ENCODE peak calls at places on chromosomes 11 and 22, in ten cellular contexts. F is fibroblast of pulmonary artery; O is breast epithelium; B is Calu3; E is NCI-H1092 treated with DMSO at 0.1 percent for 48 hours; H is DMS 273 treated with DMSO at 0.1 percent for 48 hours; S is stimulated activated CD4-positive, alpha-beta T cell treated with anti-CD3 and anti-CD28 coated beads, Interleukin-1b, Interleukin-23, amount 100 ng/mL, for 24 hours; G is T follicular helper cell; W is HFF-Myc; I is NCI-H345. M is an unnamed sample.

GRCh38 chr11:120539681-120540369 is 28.3 kb downstream of the GRIK4 start:
- DNase-seq in F (no peak), O (no peak), B (no peak), E (peak), H (no peak), S (no peak), G (no peak), W (no peak), I (peak), M (no peak)

GRCh38 chr11:71199226-71199815 is 53.1 kb downstream of the SHANK2 start:
- DNase-seq in F (no peak), O (no peak), B (no peak), E (no peak), H (no peak), S (no peak), G (no peak), W (no peak), I (no peak), M (no peak)

GRCh38 chr11:60937144-60937527 is 12.9 kb downstream of the TMEM132A start:
- DNase-seq in F (peak), O (no peak), B (no peak), E (no peak), H (no peak), S (no peak), G (no peak), W (no peak), I (no peak), M (no peak)

GRCh38 chr11:68680541-68681231 is 3.7 kb upstream of the GAL start:
- DNase-seq in F (no peak), O (no peak), B (no peak), E (no peak), H (no peak), S (no peak), G (no peak), W (no peak), I (no peak), M (no peak)

GRCh38 chr11:102924851-102925380 is 30.6 kb downstream of the MMP13 start:
- DNase-seq in F (no peak), O (no peak), B (no peak), E (no peak), H (no peak), S (no peak), G (no peak), W (peak), I (no peak), M (no peak)

GRCh38 chr11:31045335-31045734 is 324.2 kb downstream of the DCDC1 start:
- DNase-seq in F (peak), O (no peak), B (no peak), E (peak), H (no peak), S (no peak), G (no peak), W (no peak), I (peak), M (peak)

GRCh38 chr11:45110562-45110961 is 35.9 kb upstream of the PRDM11 start:
- DNase-seq in F (peak), O (no peak), B (peak), E (peak), H (no peak), S (no peak), G (peak), W (no peak), I (peak), M (peak)

GRCh38 chr22:45587638-45588481 is 83.8 kb upstream of the ATXN10 start:
- DNase-seq in F (no peak), O (no peak), B (no peak), E (no peak), H (no peak), S (no peak), G (no peak), W (no peak), I (no peak), M (no peak)

GRCh38 chr11:113802621-113803020 is 23.0 kb downstream of the CLDN25 start:
- DNase-seq in F (no peak), O (no peak), B (no peak), E (no peak), H (no peak), S (no peak), G (no peak), W (no peak), I (no peak), M (no peak)

GRCh38 chr11:1548221-1549070 is 23.6 kb downstream of the DUSP8 start:
- DNase-seq in F (peak), O (peak), B (peak), E (no peak), H (no peak), S (no peak), G (no peak), W (no peak), I (peak), M (no peak)

GRCh38 chr11:34732831-34733230 is 111.9 kb downstream of the EHF start:
- DNase-seq in F (no peak), O (no peak), B (no peak), E (peak), H (no peak), S (no peak), G (no peak), W (no peak), I (peak), M (no peak)

GRCh38 chr11:3866836-3867208 is 11.4 kb downstream of the STIM1 start:
- DNase-seq in F (no peak), O (no peak), B (no peak), E (no peak), H (no peak), S (no peak), G (no peak), W (no peak), I (no peak), M (no peak)

GRCh38 chr11:120392791-120393190 is 56.6 kb downstream of the ARHGEF12 start:
- DNase-seq in F (peak), O (no peak), B (no peak), E (no peak), H (no peak), S (no peak), G (no peak), W (no peak), I (no peak), M (no peak)

GRCh38 chr22:20490183-20490940 is 5.2 kb downstream of the KLHL22 start:
- DNase-seq in F (no peak), O (no peak), B (no peak), E (no peak), H (no peak), S (no peak), G (no peak), W (no peak), I (no peak), M (no peak)

GRCh38 chr11:70034740-70035365 is 43.3 kb upstream of the ANO1 start:
- DNase-seq in F (no peak), O (no peak), B (no peak), E (peak), H (no peak), S (no peak), G (no peak), W (no peak), I (peak), M (no peak)

GRCh38 chr11:38460901-38461300 is 1862.9 kb upstream of the RAG2 start:
- DNase-seq in F (peak), O (peak), B (no peak), E (peak), H (no peak), S (no peak), G (no peak), W (peak), I (no peak), M (peak)

GRCh38 chr22:46196268-46196667 is 45.9 kb downstream of the PPARA start:
- DNase-seq in F (no peak), O (no peak), B (no peak), E (no peak), H (no peak), S (no peak), G (no peak), W (no peak), I (no peak), M (no peak)

GRCh38 chr11:13003726-13004493 is 5.2 kb upstream of the RASSF10 start:
- DNase-seq in F (no peak), O (no peak), B (no peak), E (no peak), H (no peak), S (no peak), G (no peak), W (no peak), I (no peak), M (no peak)

GRCh38 chr11:20070459-20070858 is 89.8 kb downstream of the DBX1 start:
- DNase-seq in F (no peak), O (no peak), B (no peak), E (peak), H (no peak), S (no peak), G (no peak), W (no peak), I (peak), M (no peak)

GRCh38 chr11:12377824-12378593 is 638 bp downstream of the PARVA start:
- DNase-seq in F (peak), O (peak), B (peak), E (peak), H (peak), S (no peak), G (no peak), W (peak), I (no peak), M (peak)

GRCh38 chr11:316031-316701 is 2.3 kb downstream of the IFITM1 start:
- DNase-seq in F (no peak), O (no peak), B (no peak), E (no peak), H (no peak), S (no peak), G (no peak), W (no peak), I (no peak), M (no peak)

GRCh38 chr11:36736103-36736502 is 138.1 kb upstream of the RAG2 start:
- DNase-seq in F (no peak), O (no peak), B (no peak), E (no peak), H (no peak), S (no peak), G (no peak), W (no peak), I (no peak), M (no peak)

GRCh38 chr11:42049650-42050049 is 590.2 kb upstream of the LRRC4C start:
- DNase-seq in F (peak), O (no peak), B (no peak), E (no peak), H (no peak), S (no peak), G (no peak), W (no peak), I (no peak), M (no peak)

GRCh38 chr11:110894224-110894623 is 182.0 kb upstream of the ARHGAP20 start:
- DNase-seq in F (no peak), O (no peak), B (no peak), E (no peak), H (no peak), S (no peak), G (no peak), W (no peak), I (no peak), M (no peak)

GRCh38 chr11:113932788-113933187 is 28.2 kb downstream of the HTR3B start:
- DNase-seq in F (no peak), O (no peak), B (no peak), E (no peak), H (no peak), S (no peak), G (no peak), W (no peak), I (no peak), M (no peak)

GRCh38 chr11:67464411-67465189 is 4.5 kb downstream of the TMEM134 start:
- DNase-seq in F (peak), O (peak), B (peak), E (peak), H (no peak), S (peak), G (peak), W (no peak), I (peak), M (peak)

GRCh38 chr11:1780700-1781592 is 17.2 kb upstream of the CTSD start:
- DNase-seq in F (no peak), O (peak), B (no peak), E (no peak), H (no peak), S (no peak), G (no peak), W (no peak), I (no peak), M (no peak)

GRCh38 chr22:20542736-20543135 is 35.3 kb downstream of the MED15 start:
- DNase-seq in F (no peak), O (no peak), B (no peak), E (no peak), H (no peak), S (no peak), G (no peak), W (no peak), I (no peak), M (no peak)

GRCh38 chr22:40654522-40655167 is 18.1 kb upstream of the MRTFA start:
- DNase-seq in F (peak), O (no peak), B (peak), E (peak), H (peak), S (no peak), G (no peak), W (peak), I (no peak), M (peak)

GRCh38 chr11:62067741-62068140 is 56.1 kb upstream of the INCENP start:
- DNase-seq in F (no peak), O (no peak), B (no peak), E (no peak), H (no peak), S (no peak), G (no peak), W (no peak), I (no peak), M (no peak)

GRCh38 chr11:48123934-48124755 is 92.5 kb upstream of the OR4B1 start:
- DNase-seq in F (no peak), O (no peak), B (no peak), E (no peak), H (no peak), S (no peak), G (no peak), W (no peak), I (no peak), M (no peak)

GRCh38 chr11:66561975-66562248 is 6.5 kb downstream of the CTSF start:
- DNase-seq in F (no peak), O (no peak), B (no peak), E (no peak), H (no peak), S (no peak), G (no peak), W (no peak), I (no peak), M (no peak)

M was measured in A673.